ENCODE peak calls at places on chromosomes 3 and 15, in six cellular contexts. One of them, this sample, is unnamed.

GRCh38 chr15:33021806-33022389 is 172.6 kb downstream of the FMN1 start:
- DNase-seq in HCT116: peak
- DNase-seq in GM12878: no peak
- DNase-seq in K562: peak
- DNase-seq in H1: no peak
- DNase-seq in HepG2: peak
- DNase-seq in this sample: no peak

GRCh38 chr3:124410471-124410870 is 319.8 kb upstream of the UMPS start:
- DNase-seq in GM12878: no peak
- DNase-seq in H1: no peak
- DNase-seq in HepG2: no peak
- DNase-seq in HCT116: no peak
- DNase-seq in K562: no peak
- DNase-seq in this sample: no peak

GRCh38 chr15:88637841-88638625 is 783 bp upstream of the ISG20 start:
- DNase-seq in H1: no peak
- DNase-seq in K562: no peak
- DNase-seq in GM12878: no peak
- DNase-seq in HepG2: peak
- DNase-seq in HCT116: no peak
- DNase-seq in this sample: no peak

GRCh38 chr15:31476411-31476810 is 149.8 kb downstream of the KLF13 start:
- DNase-seq in K562: no peak
- DNase-seq in HCT116: no peak
- DNase-seq in HepG2: no peak
- DNase-seq in GM12878: no peak
- DNase-seq in H1: no peak
- DNase-seq in this sample: no peak

GRCh38 chr3:23035927-23036640 is 167.0 kb upstream of the UBE2E2 start:
- DNase-seq in K562: no peak
- DNase-seq in HepG2: peak
- DNase-seq in HCT116: no peak
- DNase-seq in H1: no peak
- DNase-seq in GM12878: no peak
- DNase-seq in this sample: peak

GRCh38 chr3:109152326-109152725 is 15.8 kb downstream of the C3orf85 start:
- DNase-seq in HepG2: no peak
- DNase-seq in GM12878: no peak
- DNase-seq in H1: no peak
- DNase-seq in HCT116: no peak
- DNase-seq in K562: no peak
- DNase-seq in this sample: no peak

GRCh38 chr3:134525293-134525692 is 39.4 kb downstream of the CEP63 start:
- DNase-seq in HepG2: no peak
- DNase-seq in H1: no peak
- DNase-seq in GM12878: no peak
- DNase-seq in HCT116: no peak
- DNase-seq in K562: no peak
- DNase-seq in this sample: no peak

GRCh38 chr3:154301556-154301955 is 22.7 kb downstream of the DHX36 start:
- DNase-seq in HepG2: no peak
- DNase-seq in H1: no peak
- DNase-seq in GM12878: no peak
- DNase-seq in K562: no peak
- DNase-seq in HCT116: no peak
- DNase-seq in this sample: no peak

GRCh38 chr15:67085818-67086649 is 20.6 kb downstream of the SMAD3 start:
- DNase-seq in HCT116: no peak
- DNase-seq in H1: no peak
- DNase-seq in GM12878: peak
- DNase-seq in K562: no peak
- DNase-seq in HepG2: no peak
- DNase-seq in this sample: no peak

GRCh38 chr15:69493406-69493805 is 40.8 kb downstream of the RPLP1 start:
- DNase-seq in K562: no peak
- DNase-seq in H1: no peak
- DNase-seq in HepG2: no peak
- DNase-seq in HCT116: no peak
- DNase-seq in GM12878: no peak
- DNase-seq in this sample: no peak

GRCh38 chr15:98801234-98801561 is 152.9 kb downstream of the IGF1R start:
- DNase-seq in HCT116: no peak
- DNase-seq in K562: no peak
- DNase-seq in HepG2: no peak
- DNase-seq in H1: no peak
- DNase-seq in GM12878: no peak
- DNase-seq in this sample: peak

GRCh38 chr15:58401991-58402649 is 29.7 kb upstream of the LIPC start:
- DNase-seq in K562: no peak
- DNase-seq in H1: no peak
- DNase-seq in HCT116: no peak
- DNase-seq in HepG2: no peak
- DNase-seq in GM12878: no peak
- DNase-seq in this sample: no peak

GRCh38 chr15:64856429-64857145 is 14.9 kb downstream of the PLEKHO2 start:
- DNase-seq in HepG2: peak
- DNase-seq in GM12878: no peak
- DNase-seq in K562: no peak
- DNase-seq in HCT116: no peak
- DNase-seq in H1: no peak
- DNase-seq in this sample: no peak

GRCh38 chr3:43372809-43373587 is 86.7 kb downstream of the SNRK start:
- DNase-seq in HCT116: no peak
- DNase-seq in H1: no peak
- DNase-seq in HepG2: no peak
- DNase-seq in K562: no peak
- DNase-seq in GM12878: no peak
- DNase-seq in this sample: peak

GRCh38 chr3:154765241-154765640 is 314.9 kb upstream of the MME start:
- DNase-seq in HepG2: no peak
- DNase-seq in HCT116: no peak
- DNase-seq in H1: no peak
- DNase-seq in GM12878: no peak
- DNase-seq in K562: no peak
- DNase-seq in this sample: no peak

GRCh38 chr15:91816942-91817341 is 36.6 kb upstream of the SLCO3A1 start:
- DNase-seq in GM12878: no peak
- DNase-seq in H1: no peak
- DNase-seq in HCT116: no peak
- DNase-seq in K562: no peak
- DNase-seq in HepG2: no peak
- DNase-seq in this sample: no peak

GRCh38 chr3:62392893-62393292 is 19.5 kb upstream of the FEZF2 start:
- DNase-seq in HCT116: no peak
- DNase-seq in HepG2: no peak
- DNase-seq in GM12878: no peak
- DNase-seq in K562: no peak
- DNase-seq in H1: no peak
- DNase-seq in this sample: no peak

GRCh38 chr3:18443670-18444596 is 18.8 kb upstream of the SATB1 start:
- DNase-seq in GM12878: no peak
- DNase-seq in HepG2: no peak
- DNase-seq in H1: peak
- DNase-seq in HCT116: no peak
- DNase-seq in K562: no peak
- DNase-seq in this sample: no peak

GRCh38 chr3:19891740-19892139 is 42.3 kb downstream of the EFHB start:
- DNase-seq in HCT116: no peak
- DNase-seq in H1: no peak
- DNase-seq in HepG2: no peak
- DNase-seq in K562: no peak
- DNase-seq in GM12878: no peak
- DNase-seq in this sample: no peak

GRCh38 chr15:47513496-47513895 is 203.8 kb upstream of the SEMA6D start:
- DNase-seq in H1: no peak
- DNase-seq in K562: no peak
- DNase-seq in HCT116: no peak
- DNase-seq in HepG2: no peak
- DNase-seq in GM12878: no peak
- DNase-seq in this sample: no peak

GRCh38 chr15:42719051-42719450 is 17.9 kb downstream of the CDAN1 start:
- DNase-seq in K562: no peak
- DNase-seq in H1: no peak
- DNase-seq in GM12878: no peak
- DNase-seq in HepG2: no peak
- DNase-seq in HCT116: no peak
- DNase-seq in this sample: no peak

GRCh38 chr3:157135671-157136396 is 24.1 kb downstream of the CCNL1 start:
- DNase-seq in HCT116: no peak
- DNase-seq in K562: peak
- DNase-seq in HepG2: peak
- DNase-seq in GM12878: no peak
- DNase-seq in H1: no peak
- DNase-seq in this sample: no peak

GRCh38 chr3:158769519-158770253 is 32.2 kb upstream of the MFSD1 start:
- DNase-seq in H1: no peak
- DNase-seq in HCT116: no peak
- DNase-seq in GM12878: no peak
- DNase-seq in K562: no peak
- DNase-seq in HepG2: no peak
- DNase-seq in this sample: no peak

GRCh38 chr15:94723801-94724200 is 492.4 kb downstream of the MCTP2 start:
- DNase-seq in H1: no peak
- DNase-seq in GM12878: no peak
- DNase-seq in HCT116: no peak
- DNase-seq in HepG2: no peak
- DNase-seq in K562: no peak
- DNase-seq in this sample: no peak

GRCh38 chr3:114504941-114505632 is 211.3 kb downstream of the TIGIT start:
- DNase-seq in GM12878: no peak
- DNase-seq in H1: no peak
- DNase-seq in HepG2: no peak
- DNase-seq in K562: no peak
- DNase-seq in HCT116: no peak
- DNase-seq in this sample: no peak

GRCh38 chr3:126256256-126256655 is 75.9 kb upstream of the ALDH1L1 start:
- DNase-seq in H1: no peak
- DNase-seq in GM12878: no peak
- DNase-seq in HCT116: no peak
- DNase-seq in HepG2: no peak
- DNase-seq in K562: no peak
- DNase-seq in this sample: no peak

GRCh38 chr15:37046876-37047614 is 53.3 kb downstream of the MEIS2 start:
- DNase-seq in HepG2: peak
- DNase-seq in K562: no peak
- DNase-seq in H1: no peak
- DNase-seq in HCT116: no peak
- DNase-seq in GM12878: no peak
- DNase-seq in this sample: peak

GRCh38 chr3:172188511-172188910 is 149.1 kb downstream of the FNDC3B start:
- DNase-seq in K562: no peak
- DNase-seq in GM12878: no peak
- DNase-seq in H1: no peak
- DNase-seq in HepG2: no peak
- DNase-seq in HCT116: no peak
- DNase-seq in this sample: no peak

GRCh38 chr3:32592696-32593353 is 22.2 kb upstream of the DYNC1LI1 start:
- DNase-seq in GM12878: no peak
- DNase-seq in H1: peak
- DNase-seq in K562: no peak
- DNase-seq in HCT116: no peak
- DNase-seq in HepG2: no peak
- DNase-seq in this sample: no peak
- TF ChIP-seq ZNF274 in GM12878: no peak
- TF ChIP-seq ZNF274 in H1: no peak
- TF ChIP-seq ZNF274 in K562: no peak
- TF ChIP-seq ZNF274 in HCT116: no peak
- TF ChIP-seq ZNF274 in HepG2: no peak
- TF ChIP-seq ZNF274 in this sample: no peak

DNA sequence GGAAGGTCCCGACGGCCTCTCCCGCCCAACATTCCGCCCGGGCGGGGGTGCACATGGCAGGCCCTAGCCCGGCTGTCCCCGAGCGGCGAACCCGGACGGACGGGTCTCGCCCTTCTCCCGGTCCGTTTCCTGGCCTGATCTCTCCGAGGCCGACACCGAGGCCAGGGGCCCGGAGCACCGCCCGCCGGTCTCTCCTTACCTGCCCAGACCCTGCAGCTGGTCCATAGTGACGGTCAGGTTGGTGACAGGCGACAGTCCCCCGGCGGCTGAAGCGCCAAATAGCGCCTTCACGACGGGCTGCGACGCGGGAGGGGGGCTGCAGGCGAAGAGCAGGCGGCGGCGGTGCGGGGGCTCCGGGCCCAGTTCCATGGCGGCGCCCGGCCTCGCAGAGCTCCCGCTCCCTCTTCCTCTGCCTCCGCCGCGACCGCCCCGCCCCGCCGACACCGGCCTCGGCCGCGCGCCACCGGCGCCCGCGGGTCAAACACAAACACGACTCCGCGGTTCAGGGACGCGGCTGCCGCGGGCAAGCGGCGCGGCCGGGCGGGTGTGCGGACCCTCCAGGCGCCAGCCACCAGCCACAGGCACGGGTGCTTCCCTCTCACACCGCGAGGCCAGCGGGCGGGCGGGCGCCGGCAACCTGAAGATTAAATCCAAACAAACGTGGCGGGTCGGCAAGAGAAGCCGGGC is 495 bp downstream of the CDC25A start:
- DNase-seq in HCT116: no peak
- DNase-seq in H1: peak
- DNase-seq in K562: peak
- DNase-seq in GM12878: no peak
- DNase-seq in HepG2: no peak
- DNase-seq in this sample: no peak
- TF ChIP-seq ZNF274 in HCT116: no peak
- TF ChIP-seq ZNF274 in H1: no peak
- TF ChIP-seq ZNF274 in K562: no peak
- TF ChIP-seq ZNF274 in GM12878: no peak
- TF ChIP-seq ZNF274 in HepG2: peak
- TF ChIP-seq ZNF274 in this sample: no peak

GRCh38 chr3:160372780-160373179 is 26.2 kb downstream of the IFT80 start:
- DNase-seq in HCT116: no peak
- DNase-seq in H1: no peak
- DNase-seq in GM12878: no peak
- DNase-seq in HepG2: no peak
- DNase-seq in K562: no peak
- DNase-seq in this sample: no peak
- TF ChIP-seq ZNF274 in HCT116: no peak
- TF ChIP-seq ZNF274 in H1: no peak
- TF ChIP-seq ZNF274 in GM12878: no peak
- TF ChIP-seq ZNF274 in HepG2: no peak
- TF ChIP-seq ZNF274 in K562: no peak
- TF ChIP-seq ZNF274 in this sample: no peak

DNA sequence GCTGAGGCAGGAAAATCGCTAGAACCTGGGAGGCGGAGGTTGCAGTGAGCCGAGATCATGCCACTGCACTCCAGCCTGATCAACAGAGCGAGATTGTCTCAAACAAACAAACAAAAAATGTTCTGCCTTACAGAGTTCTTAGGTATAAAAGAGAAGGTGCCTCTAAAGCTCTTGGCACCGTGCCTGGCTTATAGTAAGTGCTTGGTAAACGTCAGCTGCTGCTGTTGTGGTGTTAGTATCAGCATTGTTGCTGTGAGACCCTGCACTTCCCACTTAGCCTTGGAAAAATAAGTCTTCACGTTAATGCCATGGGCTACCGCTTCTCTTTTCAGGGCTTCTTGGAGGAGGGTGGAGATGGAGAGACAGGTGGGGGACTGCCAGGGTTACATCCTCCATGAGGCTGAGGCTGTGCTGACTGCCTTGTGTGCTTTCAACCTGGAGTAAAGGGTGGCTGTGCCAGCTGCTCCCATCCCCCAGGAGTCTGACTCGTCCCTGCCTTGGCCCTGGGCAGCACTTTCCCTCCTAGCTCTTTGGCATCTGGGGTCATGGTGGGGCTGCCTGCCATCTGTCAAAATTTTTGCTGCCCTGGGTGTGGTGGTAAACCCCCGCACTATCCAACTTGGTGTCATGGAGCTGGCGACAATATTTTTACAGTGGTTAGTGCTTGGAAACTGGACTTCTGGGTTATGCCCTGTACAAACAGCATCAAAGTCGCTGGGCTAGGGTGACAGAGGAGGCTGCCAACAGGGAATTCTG is 17.8 kb downstream of the FLNB start:
- DNase-seq in H1: no peak
- DNase-seq in HCT116: no peak
- DNase-seq in HepG2: peak
- DNase-seq in K562: no peak
- DNase-seq in GM12878: no peak
- DNase-seq in this sample: no peak
- TF ChIP-seq ZNF274 in H1: no peak
- TF ChIP-seq ZNF274 in HCT116: no peak
- TF ChIP-seq ZNF274 in HepG2: no peak
- TF ChIP-seq ZNF274 in K562: no peak
- TF ChIP-seq ZNF274 in GM12878: no peak
- TF ChIP-seq ZNF274 in this sample: no peak

This sample was measured in NT2/D1.